ENCODE peak calls at places on chromosomes 5 and 9, in nine cellular contexts. One of them, this sample, is unnamed.

GRCh38 chr5:93349613-93350012 is 231.4 kb downstream of the NR2F1-AS1 start:
- DNase-seq in prostate gland: no peak
- DNase-seq in stomach: no peak
- DNase-seq in GM12878: no peak
- DNase-seq in breast epithelium: no peak
- DNase-seq in upper lobe of left lung: no peak
- DNase-seq in HCT116: no peak
- DNase-seq in Panc1: no peak
- DNase-seq in GM23338: no peak
- DNase-seq in this sample: no peak

GRCh38 chr5:179187681-179188575 is 127.8 kb downstream of the ZNF354C start:
- DNase-seq in prostate gland: no peak
- DNase-seq in stomach: no peak
- DNase-seq in GM12878: no peak
- DNase-seq in breast epithelium: no peak
- DNase-seq in upper lobe of left lung: no peak
- DNase-seq in HCT116: no peak
- DNase-seq in Panc1: no peak
- DNase-seq in GM23338: peak; percentile 27
- DNase-seq in this sample: peak; percentile 69

GRCh38 chr5:110590187-110590586 is 136.3 kb downstream of the TMEM232 start:
- DNase-seq in prostate gland: no peak
- DNase-seq in stomach: no peak
- DNase-seq in GM12878: no peak
- DNase-seq in breast epithelium: no peak
- DNase-seq in upper lobe of left lung: no peak
- DNase-seq in HCT116: peak; percentile 2
- DNase-seq in Panc1: peak; percentile 7
- DNase-seq in GM23338: peak; percentile 64
- DNase-seq in this sample: no peak

GRCh38 chr9:131799177-131799823 is 59.4 kb upstream of the RAPGEF1 start:
- DNase-seq in prostate gland: peak; percentile 17
- DNase-seq in stomach: peak; percentile 47
- DNase-seq in GM12878: no peak
- DNase-seq in breast epithelium: no peak
- DNase-seq in upper lobe of left lung: no peak
- DNase-seq in HCT116: peak; percentile 10
- DNase-seq in Panc1: no peak
- DNase-seq in GM23338: peak; percentile 88
- DNase-seq in this sample: no peak

GRCh38 chr5:16600397-16600796 is 16.4 kb downstream of the RETREG1 start:
- DNase-seq in prostate gland: no peak
- DNase-seq in stomach: no peak
- DNase-seq in GM12878: no peak
- DNase-seq in breast epithelium: no peak
- DNase-seq in upper lobe of left lung: peak; percentile 10
- DNase-seq in HCT116: no peak
- DNase-seq in Panc1: no peak
- DNase-seq in GM23338: no peak
- DNase-seq in this sample: peak; percentile 81

GRCh38 chr5:171387970-171388815 is 544 bp downstream of the NPM1 start:
- DNase-seq in prostate gland: peak; percentile 53
- DNase-seq in stomach: peak; percentile 74
- DNase-seq in GM12878: peak; percentile 59
- DNase-seq in breast epithelium: peak; percentile 67
- DNase-seq in upper lobe of left lung: peak; percentile 94
- DNase-seq in HCT116: no peak
- DNase-seq in Panc1: peak; percentile 58
- DNase-seq in GM23338: peak; percentile 73
- DNase-seq in this sample: peak; percentile 94

GRCh38 chr5:170028124-170028523 is 47.8 kb upstream of the INSYN2B start:
- DNase-seq in prostate gland: no peak
- DNase-seq in stomach: no peak
- DNase-seq in GM12878: no peak
- DNase-seq in breast epithelium: no peak
- DNase-seq in upper lobe of left lung: no peak
- DNase-seq in HCT116: no peak
- DNase-seq in Panc1: no peak
- DNase-seq in GM23338: no peak
- DNase-seq in this sample: no peak

GRCh38 chr9:32741706-32742105 is 41.6 kb upstream of the TMEM215 start:
- DNase-seq in prostate gland: no peak
- DNase-seq in stomach: no peak
- DNase-seq in GM12878: no peak
- DNase-seq in breast epithelium: no peak
- DNase-seq in upper lobe of left lung: no peak
- DNase-seq in HCT116: no peak
- DNase-seq in Panc1: no peak
- DNase-seq in GM23338: no peak
- DNase-seq in this sample: no peak

GRCh38 chr9:112002847-112003457 is 106.3 kb downstream of the UGCG start:
- DNase-seq in prostate gland: no peak
- DNase-seq in stomach: no peak
- DNase-seq in GM12878: no peak
- DNase-seq in breast epithelium: no peak
- DNase-seq in upper lobe of left lung: no peak
- DNase-seq in HCT116: no peak
- DNase-seq in Panc1: no peak
- DNase-seq in GM23338: no peak
- DNase-seq in this sample: no peak

GRCh38 chr5:80745490-80745889 is 90.7 kb upstream of the DHFR start:
- DNase-seq in prostate gland: no peak
- DNase-seq in stomach: no peak
- DNase-seq in GM12878: no peak
- DNase-seq in breast epithelium: no peak
- DNase-seq in upper lobe of left lung: no peak
- DNase-seq in HCT116: no peak
- DNase-seq in Panc1: no peak
- DNase-seq in GM23338: no peak
- DNase-seq in this sample: no peak

DNA sequence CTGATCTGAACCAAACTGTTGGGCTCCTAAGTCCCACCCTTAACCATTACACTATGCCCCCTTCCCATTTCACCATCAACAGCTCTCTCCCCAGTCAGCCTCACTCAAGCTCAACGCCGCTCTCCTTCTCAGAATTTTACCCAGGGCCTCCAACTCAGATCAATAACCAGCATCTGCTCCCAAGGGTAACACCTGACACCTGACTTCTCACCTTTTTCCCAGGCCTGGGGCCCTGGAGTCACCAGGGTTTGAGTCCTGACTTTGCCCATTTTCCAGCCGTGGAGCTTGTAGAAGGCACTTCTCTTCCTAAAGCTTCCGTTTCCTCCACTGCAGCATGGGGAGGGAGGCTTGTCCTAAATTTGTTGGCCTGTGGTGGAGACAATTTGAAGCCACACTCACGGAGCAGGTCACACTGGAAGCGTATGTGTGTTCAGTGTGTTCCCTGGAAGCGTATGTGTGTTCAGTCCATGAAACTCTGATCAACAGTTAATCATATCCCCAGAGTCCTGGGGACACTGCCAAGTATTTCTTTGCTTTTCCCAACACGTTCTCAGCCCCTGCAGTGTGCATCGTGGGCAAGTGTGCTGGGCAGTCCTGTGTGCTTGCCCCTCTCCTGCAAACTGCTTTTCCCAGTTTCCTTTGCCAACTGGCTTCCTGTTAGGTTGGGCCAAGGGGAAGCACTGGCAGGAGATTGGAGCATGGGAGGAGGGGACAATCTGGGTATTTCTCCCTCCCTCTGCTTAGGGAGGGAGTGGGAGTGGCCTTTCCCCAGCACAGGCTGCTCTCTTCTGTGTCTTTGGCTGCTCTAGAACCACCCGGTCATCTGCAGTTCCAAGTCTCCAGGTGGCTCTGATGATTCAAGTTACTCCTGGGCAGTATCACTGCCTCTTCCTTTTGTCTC is 36.9 kb upstream of the NEK6 start:
- DNase-seq in prostate gland: peak; percentile 87
- DNase-seq in stomach: peak; percentile 82
- DNase-seq in GM12878: no peak
- DNase-seq in breast epithelium: no peak
- DNase-seq in upper lobe of left lung: no peak
- DNase-seq in HCT116: no peak
- DNase-seq in Panc1: no peak
- DNase-seq in GM23338: no peak
- DNase-seq in this sample: peak; percentile 57
- TF ChIP-seq POLR2AphosphoS5 in prostate gland: peak; percentile 88
- TF ChIP-seq POLR2AphosphoS5 in stomach: peak; percentile 89
- TF ChIP-seq POLR2AphosphoS5 in GM12878: no peak
- TF ChIP-seq POLR2AphosphoS5 in breast epithelium: no peak
- TF ChIP-seq POLR2AphosphoS5 in upper lobe of left lung: no peak
- TF ChIP-seq POLR2AphosphoS5 in HCT116: no peak
- TF ChIP-seq POLR2AphosphoS5 in Panc1: no peak
- TF ChIP-seq POLR2AphosphoS5 in GM23338: no peak
- TF ChIP-seq POLR2AphosphoS5 in this sample: no peak

DNA sequence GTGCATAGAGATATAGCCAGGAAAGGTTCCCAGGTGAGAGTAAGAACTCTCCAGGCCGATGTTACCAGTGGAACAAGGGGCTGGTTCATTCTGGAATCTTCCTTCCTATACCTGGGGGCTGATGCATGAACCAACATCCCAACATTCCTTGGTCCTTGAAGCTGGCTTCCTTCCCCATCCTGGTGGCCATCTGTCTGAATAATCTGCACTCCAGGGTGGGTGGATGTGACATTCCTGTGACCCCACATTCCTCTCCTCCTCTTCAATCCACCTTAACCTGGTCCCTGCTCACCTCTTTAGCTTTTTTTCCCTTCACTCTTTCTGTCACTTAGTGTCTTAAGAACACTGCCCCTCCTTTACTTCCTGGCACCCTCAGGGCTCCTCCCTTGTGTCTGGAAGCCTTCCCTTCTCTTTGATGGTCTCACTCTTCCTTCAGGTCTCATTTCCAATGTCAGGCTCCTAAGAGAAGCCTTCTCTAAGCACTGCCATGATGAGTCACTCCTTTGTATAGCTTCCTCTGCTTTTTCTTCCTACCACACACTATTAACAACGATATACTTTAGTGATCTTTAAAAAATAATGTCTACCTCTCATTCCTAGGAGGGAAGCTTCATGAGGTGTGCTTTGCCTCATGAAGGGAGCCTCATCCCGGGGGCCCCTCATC is 80.3 kb downstream of the BOD1 start:
- DNase-seq in prostate gland: no peak
- DNase-seq in stomach: no peak
- DNase-seq in GM12878: no peak
- DNase-seq in breast epithelium: no peak
- DNase-seq in upper lobe of left lung: no peak
- DNase-seq in HCT116: no peak
- DNase-seq in Panc1: no peak
- DNase-seq in GM23338: no peak
- DNase-seq in this sample: no peak
- H3K4me1 ChIP-seq in prostate gland: no peaks in the 10 kb centered on the region
- H3K4me1 ChIP-seq in stomach: no peaks in the 10 kb centered on the region
- H3K4me1 ChIP-seq in GM12878: peaks cover 28% of the 10 kb centered on the region
- H3K4me1 ChIP-seq in breast epithelium: no peaks in the 10 kb centered on the region
- H3K4me1 ChIP-seq in upper lobe of left lung: no peaks in the 10 kb centered on the region
- H3K4me1 ChIP-seq in HCT116: peaks cover 8% of the 10 kb centered on the region
- H3K4me1 ChIP-seq in Panc1: no peaks in the 10 kb centered on the region
- H3K4me1 ChIP-seq in GM23338: no peaks in the 10 kb centered on the region
- H3K4me1 ChIP-seq in this sample: no peaks in the 10 kb centered on the region

DNA sequence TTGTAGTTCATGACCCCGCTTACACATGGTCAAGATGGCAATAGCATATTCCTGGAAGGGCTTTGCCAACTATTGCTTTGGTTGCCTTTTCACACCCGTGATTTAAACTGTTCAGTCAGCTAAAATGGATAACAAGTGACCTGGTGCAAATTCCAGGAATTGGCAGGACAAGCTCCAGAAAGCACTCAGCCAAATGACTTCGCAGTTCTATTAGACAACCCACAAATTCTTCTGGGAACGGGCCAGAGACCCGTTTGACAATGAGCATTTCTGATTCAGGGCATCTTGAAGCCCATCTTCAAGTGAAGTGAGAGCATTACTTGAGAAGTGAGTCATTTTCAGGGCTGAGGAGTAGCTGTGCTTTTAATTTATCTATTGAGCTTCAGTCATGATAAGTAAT is 165.0 kb downstream of the DROSHA start:
- DNase-seq in prostate gland: no peak
- DNase-seq in stomach: no peak
- DNase-seq in GM12878: no peak
- DNase-seq in breast epithelium: no peak
- DNase-seq in upper lobe of left lung: no peak
- DNase-seq in HCT116: no peak
- DNase-seq in Panc1: no peak
- DNase-seq in GM23338: no peak
- DNase-seq in this sample: no peak
- H3K27ac ChIP-seq in prostate gland: no peak overlapping the region
- H3K27ac ChIP-seq in stomach: no peak overlapping the region
- H3K27ac ChIP-seq in GM12878: no peak overlapping the region
- H3K27ac ChIP-seq in breast epithelium: no peak overlapping the region
- H3K27ac ChIP-seq in upper lobe of left lung: no peak overlapping the region
- H3K27ac ChIP-seq in HCT116: no peak overlapping the region
- H3K27ac ChIP-seq in Panc1: no peak overlapping the region
- H3K27ac ChIP-seq in GM23338: no peak overlapping the region
- H3K27ac ChIP-seq in this sample: no peak overlapping the region

GRCh38 chr5:90293931-90294330 is 115.6 kb downstream of the CETN3 start:
- DNase-seq in prostate gland: no peak
- DNase-seq in stomach: no peak
- DNase-seq in GM12878: no peak
- DNase-seq in breast epithelium: no peak
- DNase-seq in upper lobe of left lung: no peak
- DNase-seq in HCT116: no peak
- DNase-seq in Panc1: no peak
- DNase-seq in GM23338: peak; percentile 64
- DNase-seq in this sample: no peak

GRCh38 chr5:90294604-90295003 is 115.0 kb downstream of the CETN3 start:
- DNase-seq in prostate gland: no peak
- DNase-seq in stomach: no peak
- DNase-seq in GM12878: no peak
- DNase-seq in breast epithelium: no peak
- DNase-seq in upper lobe of left lung: no peak
- DNase-seq in HCT116: no peak
- DNase-seq in Panc1: no peak
- DNase-seq in GM23338: peak; percentile 68
- DNase-seq in this sample: no peak

GRCh38 chr5:90301248-90301647 is 108.3 kb downstream of the CETN3 start:
- DNase-seq in prostate gland: no peak
- DNase-seq in stomach: no peak
- DNase-seq in GM12878: peak; percentile 20
- DNase-seq in breast epithelium: no peak
- DNase-seq in upper lobe of left lung: no peak
- DNase-seq in HCT116: no peak
- DNase-seq in Panc1: no peak
- DNase-seq in GM23338: no peak
- DNase-seq in this sample: no peak

DNA sequence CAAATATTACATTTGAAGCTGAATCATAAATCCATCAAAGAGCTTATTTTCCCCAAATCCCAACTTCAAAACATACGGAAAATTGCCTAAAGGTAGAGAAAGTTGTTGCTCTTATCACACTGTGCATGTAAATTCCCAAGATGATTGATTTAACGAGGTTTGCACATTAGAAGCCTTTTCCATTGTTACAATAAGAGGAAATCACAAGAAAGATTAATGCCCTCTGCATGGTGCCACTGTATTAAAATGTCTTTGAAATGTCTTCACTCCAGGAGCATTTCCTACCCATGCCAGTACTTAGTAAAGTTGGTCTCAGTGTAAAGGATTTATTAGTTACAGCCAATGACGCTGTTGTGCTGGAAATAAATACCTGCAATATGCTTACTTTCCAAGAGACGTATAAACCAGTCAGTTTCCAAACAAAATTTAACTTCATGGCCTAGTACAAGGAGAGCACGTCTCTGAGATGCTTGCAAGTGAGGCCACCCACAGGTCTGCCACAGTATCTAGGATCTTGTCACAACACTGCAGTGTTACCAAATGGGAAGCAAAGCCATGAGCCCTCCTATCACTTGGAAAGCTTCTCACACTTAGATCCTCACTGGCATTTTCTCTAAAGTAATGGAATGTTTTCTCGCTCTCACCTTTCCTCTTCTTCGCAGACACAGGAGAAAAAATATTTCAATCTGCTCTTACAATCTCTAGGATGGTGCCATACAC is 112.4 kb downstream of the CETN3 start:
- DNase-seq in prostate gland: no peak
- DNase-seq in stomach: no peak
- DNase-seq in GM12878: no peak
- DNase-seq in breast epithelium: no peak
- DNase-seq in upper lobe of left lung: no peak
- DNase-seq in HCT116: no peak
- DNase-seq in Panc1: no peak
- DNase-seq in GM23338: peak; percentile 56
- DNase-seq in this sample: no peak
- TF ChIP-seq POLR2AphosphoS5 in prostate gland: no peak
- TF ChIP-seq POLR2AphosphoS5 in stomach: no peak
- TF ChIP-seq POLR2AphosphoS5 in GM12878: no peak
- TF ChIP-seq POLR2AphosphoS5 in breast epithelium: no peak
- TF ChIP-seq POLR2AphosphoS5 in upper lobe of left lung: no peak
- TF ChIP-seq POLR2AphosphoS5 in HCT116: no peak
- TF ChIP-seq POLR2AphosphoS5 in Panc1: no peak
- TF ChIP-seq POLR2AphosphoS5 in GM23338: no peak
- TF ChIP-seq POLR2AphosphoS5 in this sample: no peak